ENCODE peak calls at places on chromosomes 5 and 9, in nine cellular contexts. One of them, this sample, is unnamed.

GRCh38 chr5:144230806-144231205 is 60.1 kb downstream of the KCTD16 start:
- DNase-seq in nucleus accumbens: no peak
- DNase-seq in NAMALWA: no peak
- DNase-seq in RPMI7951: no peak
- DNase-seq in MCF 10A: no peak
- DNase-seq in MV-4-11: no peak
- DNase-seq in right cardiac atrium: no peak
- DNase-seq in AG08396: no peak
- DNase-seq in choroid plexus epithelial cell: no peak
- DNase-seq in this sample: no peak

GRCh38 chr5:139698461-139699146 is 50.5 kb downstream of the CXXC5 start:
- DNase-seq in nucleus accumbens: peak
- DNase-seq in right cardiac atrium: peak
- DNase-seq in MCF 10A: peak
- DNase-seq in RPMI7951: peak
- DNase-seq in choroid plexus epithelial cell: peak
- DNase-seq in AG08396: peak
- DNase-seq in MV-4-11: no peak
- DNase-seq in NAMALWA: peak
- DNase-seq in this sample: peak

GRCh38 chr5:116273458-116274242 is 188.8 kb downstream of the COMMD10 start:
- DNase-seq in NAMALWA: no peak
- DNase-seq in nucleus accumbens: no peak
- DNase-seq in MCF 10A: no peak
- DNase-seq in MV-4-11: peak
- DNase-seq in RPMI7951: peak
- DNase-seq in choroid plexus epithelial cell: peak
- DNase-seq in right cardiac atrium: no peak
- DNase-seq in AG08396: peak
- DNase-seq in this sample: no peak

GRCh38 chr5:32600057-32600622 is 14.8 kb downstream of the SUB1 start:
- DNase-seq in MV-4-11: no peak
- DNase-seq in MCF 10A: peak
- DNase-seq in choroid plexus epithelial cell: peak
- DNase-seq in RPMI7951: peak
- DNase-seq in NAMALWA: no peak
- DNase-seq in nucleus accumbens: no peak
- DNase-seq in right cardiac atrium: no peak
- DNase-seq in AG08396: peak
- DNase-seq in this sample: peak

GRCh38 chr5:146515473-146516150 is 378 bp downstream of the GPR151 start:
- DNase-seq in right cardiac atrium: no peak
- DNase-seq in nucleus accumbens: no peak
- DNase-seq in RPMI7951: no peak
- DNase-seq in MCF 10A: no peak
- DNase-seq in choroid plexus epithelial cell: no peak
- DNase-seq in NAMALWA: no peak
- DNase-seq in AG08396: peak
- DNase-seq in MV-4-11: no peak
- DNase-seq in this sample: peak

GRCh38 chr5:51618234-51618633 is 235.0 kb downstream of the ISL1 start:
- DNase-seq in MCF 10A: no peak
- DNase-seq in NAMALWA: no peak
- DNase-seq in AG08396: no peak
- DNase-seq in MV-4-11: no peak
- DNase-seq in RPMI7951: no peak
- DNase-seq in right cardiac atrium: no peak
- DNase-seq in nucleus accumbens: no peak
- DNase-seq in choroid plexus epithelial cell: no peak
- DNase-seq in this sample: no peak

GRCh38 chr9:114745879-114746550 is 59.8 kb downstream of the TNFSF15 start:
- DNase-seq in right cardiac atrium: no peak
- DNase-seq in RPMI7951: no peak
- DNase-seq in NAMALWA: no peak
- DNase-seq in choroid plexus epithelial cell: no peak
- DNase-seq in AG08396: no peak
- DNase-seq in nucleus accumbens: no peak
- DNase-seq in MCF 10A: no peak
- DNase-seq in MV-4-11: no peak
- DNase-seq in this sample: no peak

GRCh38 chr5:7754997-7755596 is 95.8 kb downstream of the CFAP90 start:
- DNase-seq in choroid plexus epithelial cell: peak
- DNase-seq in NAMALWA: peak
- DNase-seq in nucleus accumbens: peak
- DNase-seq in MCF 10A: peak
- DNase-seq in AG08396: peak
- DNase-seq in right cardiac atrium: peak
- DNase-seq in MV-4-11: peak
- DNase-seq in RPMI7951: peak
- DNase-seq in this sample: peak

GRCh38 chr5:80078921-80079320 is 43.8 kb downstream of the THBS4 start:
- DNase-seq in RPMI7951: no peak
- DNase-seq in AG08396: no peak
- DNase-seq in nucleus accumbens: no peak
- DNase-seq in right cardiac atrium: no peak
- DNase-seq in NAMALWA: no peak
- DNase-seq in choroid plexus epithelial cell: no peak
- DNase-seq in MV-4-11: no peak
- DNase-seq in MCF 10A: no peak
- DNase-seq in this sample: no peak

GRCh38 chr5:67194169-67194568 is 2.4 kb downstream of the CD180 start:
- DNase-seq in MV-4-11: peak
- DNase-seq in choroid plexus epithelial cell: no peak
- DNase-seq in RPMI7951: no peak
- DNase-seq in nucleus accumbens: no peak
- DNase-seq in NAMALWA: peak
- DNase-seq in right cardiac atrium: no peak
- DNase-seq in AG08396: no peak
- DNase-seq in MCF 10A: no peak
- DNase-seq in this sample: no peak

GRCh38 chr9:131366745-131367401 is 27.0 kb upstream of the PRRC2B start:
- DNase-seq in MCF 10A: peak
- DNase-seq in RPMI7951: peak
- DNase-seq in right cardiac atrium: peak
- DNase-seq in choroid plexus epithelial cell: peak
- DNase-seq in NAMALWA: peak
- DNase-seq in nucleus accumbens: no peak
- DNase-seq in AG08396: peak
- DNase-seq in MV-4-11: no peak
- DNase-seq in this sample: peak

GRCh38 chr9:18229992-18230676 is 243.8 kb upstream of the ADAMTSL1 start:
- DNase-seq in MCF 10A: no peak
- DNase-seq in AG08396: no peak
- DNase-seq in right cardiac atrium: no peak
- DNase-seq in RPMI7951: no peak
- DNase-seq in NAMALWA: no peak
- DNase-seq in MV-4-11: no peak
- DNase-seq in nucleus accumbens: no peak
- DNase-seq in choroid plexus epithelial cell: no peak
- DNase-seq in this sample: no peak

GRCh38 chr5:156835905-156836304 is 14.2 kb upstream of the PPP1R2B start:
- DNase-seq in MV-4-11: no peak
- DNase-seq in RPMI7951: no peak
- DNase-seq in right cardiac atrium: no peak
- DNase-seq in choroid plexus epithelial cell: no peak
- DNase-seq in AG08396: no peak
- DNase-seq in nucleus accumbens: no peak
- DNase-seq in NAMALWA: peak
- DNase-seq in MCF 10A: no peak
- DNase-seq in this sample: no peak

GRCh38 chr9:127092041-127092608 is 30.3 kb downstream of the ANGPTL2 start:
- DNase-seq in MV-4-11: peak
- DNase-seq in nucleus accumbens: no peak
- DNase-seq in MCF 10A: no peak
- DNase-seq in RPMI7951: no peak
- DNase-seq in NAMALWA: no peak
- DNase-seq in choroid plexus epithelial cell: peak
- DNase-seq in AG08396: no peak
- DNase-seq in right cardiac atrium: no peak
- DNase-seq in this sample: no peak

GRCh38 chr5:16759147-16759800 is 142.5 kb upstream of the RETREG1 start:
- DNase-seq in AG08396: no peak
- DNase-seq in MCF 10A: no peak
- DNase-seq in nucleus accumbens: peak
- DNase-seq in RPMI7951: no peak
- DNase-seq in choroid plexus epithelial cell: no peak
- DNase-seq in NAMALWA: no peak
- DNase-seq in right cardiac atrium: no peak
- DNase-seq in MV-4-11: peak
- DNase-seq in this sample: no peak

GRCh38 chr9:96617439-96618185 is 2.0 kb downstream of the CDC14B start:
- DNase-seq in AG08396: no peak
- DNase-seq in choroid plexus epithelial cell: no peak
- DNase-seq in right cardiac atrium: peak
- DNase-seq in nucleus accumbens: peak
- DNase-seq in MCF 10A: no peak
- DNase-seq in RPMI7951: no peak
- DNase-seq in NAMALWA: no peak
- DNase-seq in MV-4-11: no peak
- DNase-seq in this sample: no peak

GRCh38 chr9:6014668-6015270 is 655 bp downstream of the RANBP6 start:
- DNase-seq in MV-4-11: peak
- DNase-seq in MCF 10A: peak
- DNase-seq in nucleus accumbens: peak
- DNase-seq in NAMALWA: no peak
- DNase-seq in RPMI7951: peak
- DNase-seq in choroid plexus epithelial cell: peak
- DNase-seq in AG08396: peak
- DNase-seq in right cardiac atrium: no peak
- DNase-seq in this sample: peak

GRCh38 chr5:130065617-130066016 is 161.4 kb downstream of the CHSY3 start:
- DNase-seq in nucleus accumbens: no peak
- DNase-seq in choroid plexus epithelial cell: no peak
- DNase-seq in AG08396: no peak
- DNase-seq in right cardiac atrium: no peak
- DNase-seq in RPMI7951: no peak
- DNase-seq in MCF 10A: no peak
- DNase-seq in MV-4-11: no peak
- DNase-seq in NAMALWA: no peak
- DNase-seq in this sample: no peak

GRCh38 chr9:88355166-88355565 is 33.1 kb upstream of the SPIN1 start:
- DNase-seq in RPMI7951: peak
- DNase-seq in NAMALWA: no peak
- DNase-seq in MV-4-11: no peak
- DNase-seq in nucleus accumbens: no peak
- DNase-seq in AG08396: no peak
- DNase-seq in choroid plexus epithelial cell: peak
- DNase-seq in right cardiac atrium: no peak
- DNase-seq in MCF 10A: peak
- DNase-seq in this sample: no peak

GRCh38 chr5:3958389-3958788 is 362.8 kb downstream of the IRX1 start:
- DNase-seq in MCF 10A: no peak
- DNase-seq in RPMI7951: no peak
- DNase-seq in nucleus accumbens: no peak
- DNase-seq in NAMALWA: no peak
- DNase-seq in right cardiac atrium: no peak
- DNase-seq in choroid plexus epithelial cell: no peak
- DNase-seq in MV-4-11: no peak
- DNase-seq in AG08396: no peak
- DNase-seq in this sample: no peak

GRCh38 chr9:98085058-98085457 is 28.5 kb downstream of the NANS start:
- DNase-seq in RPMI7951: no peak
- DNase-seq in choroid plexus epithelial cell: no peak
- DNase-seq in MCF 10A: no peak
- DNase-seq in right cardiac atrium: no peak
- DNase-seq in NAMALWA: no peak
- DNase-seq in MV-4-11: no peak
- DNase-seq in nucleus accumbens: no peak
- DNase-seq in AG08396: no peak
- DNase-seq in this sample: no peak

GRCh38 chr5:106171708-106172107 is 1499.0 kb downstream of the EFNA5 start:
- DNase-seq in MCF 10A: no peak
- DNase-seq in right cardiac atrium: no peak
- DNase-seq in MV-4-11: no peak
- DNase-seq in choroid plexus epithelial cell: peak
- DNase-seq in RPMI7951: no peak
- DNase-seq in nucleus accumbens: no peak
- DNase-seq in NAMALWA: no peak
- DNase-seq in AG08396: no peak
- DNase-seq in this sample: no peak

GRCh38 chr5:15366676-15367391 is 133.1 kb upstream of the FBXL7 start:
- DNase-seq in choroid plexus epithelial cell: peak
- DNase-seq in MCF 10A: peak
- DNase-seq in AG08396: no peak
- DNase-seq in MV-4-11: no peak
- DNase-seq in NAMALWA: no peak
- DNase-seq in right cardiac atrium: no peak
- DNase-seq in RPMI7951: peak
- DNase-seq in nucleus accumbens: no peak
- DNase-seq in this sample: no peak

GRCh38 chr5:72829707-72830106 is 13.2 kb downstream of the TNPO1 start:
- DNase-seq in MV-4-11: no peak
- DNase-seq in right cardiac atrium: no peak
- DNase-seq in nucleus accumbens: no peak
- DNase-seq in AG08396: no peak
- DNase-seq in RPMI7951: no peak
- DNase-seq in MCF 10A: no peak
- DNase-seq in choroid plexus epithelial cell: no peak
- DNase-seq in NAMALWA: no peak
- DNase-seq in this sample: no peak

GRCh38 chr5:150571836-150572235 is 63.9 kb downstream of the NDST1 start:
- DNase-seq in choroid plexus epithelial cell: no peak
- DNase-seq in NAMALWA: no peak
- DNase-seq in nucleus accumbens: no peak
- DNase-seq in right cardiac atrium: no peak
- DNase-seq in AG08396: no peak
- DNase-seq in RPMI7951: no peak
- DNase-seq in MV-4-11: no peak
- DNase-seq in MCF 10A: no peak
- DNase-seq in this sample: no peak

GRCh38 chr5:71475788-71476384 is 20.4 kb downstream of the BDP1 start:
- DNase-seq in NAMALWA: peak
- DNase-seq in MV-4-11: peak
- DNase-seq in AG08396: peak
- DNase-seq in RPMI7951: peak
- DNase-seq in MCF 10A: peak
- DNase-seq in nucleus accumbens: no peak
- DNase-seq in choroid plexus epithelial cell: peak
- DNase-seq in right cardiac atrium: no peak
- DNase-seq in this sample: peak

GRCh38 chr5:164296603-164297080 is 791.2 kb downstream of the MAT2B start:
- DNase-seq in NAMALWA: no peak
- DNase-seq in choroid plexus epithelial cell: peak
- DNase-seq in nucleus accumbens: peak
- DNase-seq in MCF 10A: no peak
- DNase-seq in RPMI7951: no peak
- DNase-seq in right cardiac atrium: no peak
- DNase-seq in AG08396: no peak
- DNase-seq in MV-4-11: no peak
- DNase-seq in this sample: no peak

GRCh38 chr5:137822158-137822764 is 45.4 kb upstream of the MYOT start:
- DNase-seq in choroid plexus epithelial cell: peak
- DNase-seq in RPMI7951: peak
- DNase-seq in NAMALWA: peak
- DNase-seq in right cardiac atrium: no peak
- DNase-seq in nucleus accumbens: peak
- DNase-seq in AG08396: peak
- DNase-seq in MV-4-11: peak
- DNase-seq in MCF 10A: peak
- DNase-seq in this sample: peak

GRCh38 chr9:123281659-123282342 is 13.4 kb upstream of the STRBP start:
- DNase-seq in RPMI7951: no peak
- DNase-seq in AG08396: no peak
- DNase-seq in NAMALWA: no peak
- DNase-seq in MCF 10A: no peak
- DNase-seq in choroid plexus epithelial cell: no peak
- DNase-seq in MV-4-11: no peak
- DNase-seq in nucleus accumbens: no peak
- DNase-seq in right cardiac atrium: no peak
- DNase-seq in this sample: no peak

GRCh38 chr5:107698286-107698685 is 27.5 kb upstream of the EFNA5 start:
- DNase-seq in RPMI7951: no peak
- DNase-seq in NAMALWA: no peak
- DNase-seq in right cardiac atrium: no peak
- DNase-seq in AG08396: no peak
- DNase-seq in choroid plexus epithelial cell: peak
- DNase-seq in nucleus accumbens: no peak
- DNase-seq in MCF 10A: peak
- DNase-seq in MV-4-11: no peak
- DNase-seq in this sample: peak

GRCh38 chr5:116944171-116944570 is 369.5 kb upstream of the SEMA6A start:
- DNase-seq in nucleus accumbens: no peak
- DNase-seq in choroid plexus epithelial cell: peak
- DNase-seq in MV-4-11: no peak
- DNase-seq in right cardiac atrium: no peak
- DNase-seq in AG08396: no peak
- DNase-seq in MCF 10A: peak
- DNase-seq in RPMI7951: no peak
- DNase-seq in NAMALWA: no peak
- DNase-seq in this sample: no peak